ENCODE peak calls at places on chromosomes 6 and 20, in six cellular contexts. One of them, this sample, is unnamed.

GRCh38 chr6:108671175-108671574 is 110.5 kb downstream of the FOXO3 start:
- DNase-seq in anterior cingulate cortex: no peak
- DNase-seq in A172: no peak
- DNase-seq in ovary: no peak
- DNase-seq in NCI-H345: no peak
- DNase-seq in non-pigmented ciliary epithelial cell: no peak
- DNase-seq in this sample: no peak

GRCh38 chr6:167817729-167818128 is 9.0 kb upstream of the AFDN start:
- DNase-seq in anterior cingulate cortex: no peak
- DNase-seq in A172: no peak
- DNase-seq in ovary: no peak
- DNase-seq in NCI-H345: no peak
- DNase-seq in non-pigmented ciliary epithelial cell: no peak
- DNase-seq in this sample: no peak

GRCh38 chr6:109456710-109457595 is 1.4 kb upstream of the MICAL1 start:
- DNase-seq in anterior cingulate cortex: no peak
- DNase-seq in A172: no peak
- DNase-seq in ovary: no peak
- DNase-seq in NCI-H345: no peak
- DNase-seq in non-pigmented ciliary epithelial cell: no peak
- DNase-seq in this sample: no peak

GRCh38 chr20:2101057-2101934 is at the start of gene STK35:
- DNase-seq in anterior cingulate cortex: peak
- DNase-seq in A172: peak
- DNase-seq in ovary: peak
- DNase-seq in NCI-H345: peak
- DNase-seq in non-pigmented ciliary epithelial cell: no peak
- DNase-seq in this sample: peak

GRCh38 chr20:50111120-50111828 is 1.7 kb downstream of the UBE2V1 start:
- DNase-seq in anterior cingulate cortex: no peak
- DNase-seq in A172: no peak
- DNase-seq in ovary: no peak
- DNase-seq in NCI-H345: no peak
- DNase-seq in non-pigmented ciliary epithelial cell: no peak
- DNase-seq in this sample: no peak

GRCh38 chr20:2408111-2408510 is 27.4 kb downstream of the TGM6 start:
- DNase-seq in anterior cingulate cortex: no peak
- DNase-seq in A172: no peak
- DNase-seq in ovary: no peak
- DNase-seq in NCI-H345: no peak
- DNase-seq in non-pigmented ciliary epithelial cell: no peak
- DNase-seq in this sample: no peak

GRCh38 chr6:113077794-113078193 is 730.7 kb downstream of the RFPL4B start:
- DNase-seq in anterior cingulate cortex: no peak
- DNase-seq in A172: no peak
- DNase-seq in ovary: no peak
- DNase-seq in NCI-H345: no peak
- DNase-seq in non-pigmented ciliary epithelial cell: no peak
- DNase-seq in this sample: no peak

GRCh38 chr6:108597601-108598315 is 37.0 kb downstream of the FOXO3 start:
- DNase-seq in anterior cingulate cortex: no peak
- DNase-seq in A172: no peak
- DNase-seq in ovary: no peak
- DNase-seq in NCI-H345: no peak
- DNase-seq in non-pigmented ciliary epithelial cell: no peak
- DNase-seq in this sample: no peak